ENCODE peak calls at places on chromosomes 11 and 22, in six cellular contexts. L, E, A, D, M and N are unnamed samples.

GRCh38 chr11:34299284-34299961 is 58.4 kb downstream of the ABTB2 start:
- DNase-seq in L (no peak), E (no peak), A (no peak), D (no peak), M (no peak), N (no peak)

GRCh38 chr22:48424201-48424627 is 1403.5 kb downstream of the BRD1 start:
- DNase-seq in L (no peak), E (no peak), A (no peak), D (no peak), M (no peak), N (no peak)

GRCh38 chr11:26025680-26026079 is 306.2 kb upstream of the ANO3 start:
- DNase-seq in L (no peak), E (no peak), A (no peak), D (no peak), M (no peak), N (no peak)

GRCh38 chr22:31800065-31800464 is 46.2 kb downstream of the DEPDC5 start:
- DNase-seq in L (peak; percentile 4), E (no peak), A (no peak), D (no peak), M (no peak), N (no peak)

GRCh38 chr22:31134688-31135087 is 5.6 kb downstream of the PLA2G3 start:
- DNase-seq in L (no peak), E (no peak), A (no peak), D (no peak), M (no peak), N (no peak)

GRCh38 chr11:33996498-33997454 is 54.8 kb upstream of the CAPRIN1 start:
- DNase-seq in L (peak; percentile 79), E (peak; percentile 71), A (peak; percentile 62), D (peak; percentile 86), M (peak; percentile 49), N (peak; percentile 80)

GRCh38 chr11:86955674-86956522 is 703 bp upstream of the FZD4 start:
- DNase-seq in L (peak; percentile 76), E (peak; percentile 90), A (peak; percentile 88), D (peak; percentile 88), M (peak; percentile 5), N (peak; percentile 88)

GRCh38 chr22:47373648-47374272 is 611.3 kb downstream of the TBC1D22A start:
- DNase-seq in L (no peak), E (no peak), A (no peak), D (no peak), M (no peak), N (no peak)

DNA sequence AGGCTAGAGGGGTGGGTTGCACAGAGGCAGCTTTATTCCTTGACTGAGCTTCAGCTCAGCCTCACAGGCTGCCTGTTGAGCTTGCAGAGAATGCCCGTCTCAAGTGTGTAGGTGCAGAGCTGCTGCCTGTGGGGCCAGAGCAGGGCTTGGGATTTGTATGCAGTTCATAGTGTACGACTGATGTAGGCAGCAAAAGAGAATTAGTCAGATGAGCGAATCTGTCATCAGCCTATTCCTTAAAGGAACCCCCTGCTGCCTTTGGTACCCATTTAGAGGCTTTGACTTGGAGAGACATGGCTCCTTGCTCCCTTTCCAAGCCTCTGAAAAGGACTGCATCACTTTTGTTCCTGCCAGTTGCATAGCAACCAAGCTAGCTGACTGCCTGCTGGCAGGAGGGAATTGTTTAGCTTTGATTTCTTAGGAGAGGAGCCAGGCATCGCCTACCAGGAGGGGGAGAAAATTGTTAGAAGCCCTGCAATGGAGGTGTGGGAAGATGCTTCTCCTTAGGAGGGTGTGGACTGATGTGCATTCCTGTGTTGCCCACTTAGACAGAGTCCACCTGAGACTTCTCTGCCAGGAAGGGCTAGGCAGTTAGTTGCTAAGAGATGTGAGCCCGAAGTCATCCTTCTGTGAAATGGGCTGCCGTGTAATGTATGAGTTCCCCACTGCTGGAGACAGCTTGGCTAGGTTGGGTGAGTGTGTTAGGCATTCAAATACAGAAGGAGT is 10.9 kb downstream of the ACO2 start:
- DNase-seq in L (no peak), E (no peak), A (no peak), D (peak; percentile 61), M (no peak), N (no peak)
- TF ChIP-seq CHD2 in L (no peak), E (no peak), A (no peak), D (no peak), M (no peak), N (no peak)

DNA sequence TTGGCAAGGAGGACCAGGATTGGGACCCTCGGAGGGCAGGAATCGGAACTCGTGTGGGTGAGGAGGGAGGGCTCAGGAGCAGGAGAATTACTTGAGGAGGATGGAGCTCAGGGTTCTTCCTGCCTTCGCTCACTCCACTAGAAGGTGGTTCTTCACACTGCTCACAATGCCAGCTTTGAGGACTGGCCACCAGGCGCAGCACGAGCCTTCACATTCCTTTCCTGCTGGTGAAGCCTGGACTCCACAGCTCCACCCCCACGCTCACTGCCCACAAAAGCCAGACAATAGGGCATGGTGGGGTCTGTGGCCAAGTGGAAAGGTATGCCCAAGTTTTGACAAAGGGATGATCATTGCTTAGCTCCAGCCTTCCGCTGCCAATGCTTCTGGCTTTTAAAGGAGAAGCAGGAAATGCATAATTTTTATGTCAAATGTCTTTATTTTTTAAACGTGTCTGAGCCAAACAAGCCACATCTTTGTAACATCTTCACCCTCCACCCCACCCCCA is 58.0 kb upstream of the FADD start:
- DNase-seq in L (peak; percentile 37), E (no peak), A (no peak), D (no peak), M (no peak), N (no peak)
- TF ChIP-seq CTCF in L (no peak), E (no peak), A (no peak), D (no peak), M (no peak), N (no peak)

GRCh38 chr22:29693671-29694070 is 26.1 kb upstream of the CABP7 start:
- DNase-seq in L (no peak), E (no peak), A (no peak), D (no peak), M (no peak), N (no peak)

GRCh38 chr22:29693151-29693550 is 26.7 kb upstream of the CABP7 start:
- DNase-seq in L (no peak), E (no peak), A (no peak), D (no peak), M (no peak), N (no peak)

GRCh38 chr22:29697853-29698598 is 21.8 kb upstream of the CABP7 start:
- DNase-seq in L (no peak), E (no peak), A (no peak), D (no peak), M (no peak), N (peak; percentile 72)

GRCh38 chr22:29692327-29692640 is 27.5 kb upstream of the CABP7 start:
- DNase-seq in L (no peak), E (no peak), A (no peak), D (no peak), M (no peak), N (no peak)

GRCh38 chr22:29695129-29695926 is 24.5 kb upstream of the CABP7 start:
- DNase-seq in L (no peak), E (no peak), A (no peak), D (no peak), M (no peak), N (peak; percentile 86)
- TF ChIP-seq CHD2 in L (no peak), E (no peak), A (no peak), D (no peak), M (no peak), N (peak; percentile 23)

GRCh38 chr11:65859134-65859811 is 960 bp upstream of the MUS81 start:
- DNase-seq in L (peak; percentile 99), E (peak; percentile 83), A (peak; percentile 98), D (peak; percentile 99), M (peak; percentile 90), N (peak; percentile 90)
- TF ChIP-seq CTCF in L (no peak), E (peak; percentile 19), A (peak; percentile 45), D (peak; percentile 48), M (no peak), N (peak; percentile 25)